ENCODE peak calls at places on chromosomes 5 and 9, in eight cellular contexts. N is AG04450; U is effector memory CD4-positive, alpha-beta T cell; J is mesendoderm; A is CD8-positive, alpha-beta memory T cell; G is heart left ventricle; L is ovary; E is HFF-Myc. W is an unnamed sample.

GRCh38 chr5:1952021-1952420 is 69.3 kb upstream of the IRX4 start:
- DNase-seq in L (no peak), N (no peak), A (no peak), U (no peak), J (no peak), E (no peak), G (no peak), W (no peak)

GRCh38 chr5:79512692-79513518 is 1.0 kb downstream of the HOMER1 start:
- DNase-seq in N (no peak), U (no peak), G (peak), A (no peak), J (peak), L (no peak), E (no peak), W (peak)

GRCh38 chr9:114370251-114370984 is 17.4 kb downstream of the AKNA start:
- DNase-seq in G (no peak), U (no peak), L (no peak), A (no peak), E (no peak), J (peak), N (no peak), W (peak)

GRCh38 chr5:96288845-96289185 is 144.2 kb downstream of the PCSK1 start:
- DNase-seq in G (no peak), L (no peak), E (no peak), N (no peak), J (no peak), U (no peak), A (no peak), W (no peak)

GRCh38 chr9:124708070-124708469 is 63.0 kb downstream of the NR6A1 start:
- DNase-seq in L (no peak), J (no peak), N (no peak), E (no peak), G (no peak), U (no peak), A (no peak), W (no peak)

GRCh38 chr5:65186646-65187227 is 295.0 kb downstream of the ADAMTS6 start:
- DNase-seq in J (no peak), N (no peak), L (no peak), U (no peak), E (no peak), A (no peak), G (no peak), W (no peak)

GRCh38 chr5:159467666-159468065 is 137.4 kb upstream of the IL12B start:
- DNase-seq in U (no peak), J (no peak), N (no peak), E (no peak), L (no peak), A (no peak), G (no peak), W (no peak)

GRCh38 chr5:2475902-2476301 is 275.6 kb downstream of the IRX2 start:
- DNase-seq in N (no peak), E (no peak), L (no peak), J (peak), G (no peak), U (no peak), A (no peak), W (peak)

GRCh38 chr9:131095666-131096489 is 453 bp upstream of the AIF1L start:
- DNase-seq in E (no peak), A (no peak), L (no peak), J (peak), N (no peak), U (no peak), G (peak), W (peak)

GRCh38 chr5:113204525-113205161 is 228.0 kb downstream of the DCP2 start:
- DNase-seq in A (no peak), L (peak), J (peak), G (peak), E (no peak), N (no peak), U (no peak), W (no peak)

GRCh38 chr5:66406761-66407289 is 189.4 kb upstream of the MAST4 start:
- DNase-seq in U (no peak), E (no peak), G (no peak), L (no peak), A (no peak), J (peak), N (no peak), W (no peak)

GRCh38 chr5:122458278-122458872 is 146.3 kb downstream of the SNCAIP start:
- DNase-seq in U (no peak), E (no peak), N (no peak), A (no peak), G (no peak), J (peak), L (no peak), W (no peak)

GRCh38 chr9:70415476-70415875 is 1.0 kb upstream of the KLF9 start:
- DNase-seq in E (no peak), U (no peak), A (no peak), J (no peak), G (no peak), L (no peak), N (no peak), W (no peak)

GRCh38 chr5:174601937-174602336 is 122.4 kb upstream of the MSX2 start:
- DNase-seq in A (no peak), N (no peak), E (no peak), J (peak), G (no peak), U (no peak), L (no peak), W (no peak)

GRCh38 chr5:109161914-109162683 is 247.7 kb downstream of the PJA2 start:
- DNase-seq in E (no peak), L (no peak), N (no peak), J (no peak), G (no peak), U (no peak), A (no peak), W (no peak)

GRCh38 chr9:2281031-2281802 is 266.1 kb downstream of the SMARCA2 start:
- DNase-seq in A (no peak), N (no peak), L (no peak), G (no peak), J (peak), E (no peak), U (no peak), W (peak)

GRCh38 chr9:128733256-128733655 is 9.3 kb upstream of the ZDHHC12 start:
- DNase-seq in E (peak), U (no peak), A (no peak), L (peak), N (peak), J (peak), G (peak), W (peak)

GRCh38 chr9:78235296-78235770 is 542 bp upstream of the CEP78 start:
- DNase-seq in N (no peak), U (no peak), E (no peak), L (no peak), J (no peak), G (no peak), A (no peak), W (peak)

GRCh38 chr9:127133739-127134167 is 11.3 kb upstream of the ANGPTL2 start:
- DNase-seq in L (peak), N (peak), J (peak), G (peak), E (no peak), A (no peak), U (no peak), W (peak)

GRCh38 chr5:90983148-90983547 is 400.0 kb downstream of the ARRDC3 start:
- DNase-seq in E (no peak), U (no peak), J (no peak), L (no peak), N (no peak), G (no peak), A (no peak), W (no peak)

GRCh38 chr9:21455320-21455719 is 15.1 kb downstream of the IFNA1 start:
- DNase-seq in E (no peak), J (peak), L (no peak), U (no peak), A (no peak), G (no peak), N (no peak), W (peak)

GRCh38 chr9:99309540-99309939 is 87.5 kb downstream of the SEC61B start:
- DNase-seq in J (no peak), U (no peak), E (no peak), N (no peak), G (no peak), A (no peak), L (no peak), W (no peak)

GRCh38 chr5:7976411-7977190 is 107.7 kb downstream of the MTRR start:
- DNase-seq in L (no peak), A (no peak), J (no peak), G (no peak), U (no peak), E (no peak), N (no peak), W (no peak)

GRCh38 chr5:164119806-164120440 is 614.5 kb downstream of the MAT2B start:
- DNase-seq in G (no peak), A (no peak), L (no peak), E (peak), J (peak), N (peak), U (no peak), W (peak)

GRCh38 chr5:67659288-67659687 is 462.7 kb upstream of the CD180 start:
- DNase-seq in G (no peak), A (no peak), E (no peak), U (no peak), L (no peak), J (no peak), N (no peak), W (no peak)

GRCh38 chr5:757346-757930 is 27.1 kb downstream of the ZDHHC11B start:
- DNase-seq in A (no peak), E (no peak), L (no peak), U (no peak), N (no peak), J (no peak), G (no peak), W (peak)

GRCh38 chr5:55521903-55522302 is 12.9 kb downstream of the PLPP1 start:
- DNase-seq in L (no peak), A (no peak), N (no peak), G (no peak), J (no peak), E (no peak), U (no peak), W (no peak)

GRCh38 chr9:108166509-108166908 is 676.9 kb upstream of the KLF4 start:
- DNase-seq in G (no peak), N (no peak), L (no peak), U (no peak), E (no peak), A (no peak), J (no peak), W (no peak)

GRCh38 chr5:10337986-10338385 is 15.5 kb upstream of the MARCHF6 start:
- DNase-seq in G (no peak), N (no peak), J (no peak), E (no peak), A (no peak), L (no peak), U (no peak), W (no peak)

GRCh38 chr9:133006731-133007352 is 24.0 kb upstream of the GTF3C5 start:
- DNase-seq in G (no peak), L (no peak), A (no peak), E (no peak), U (no peak), N (no peak), J (no peak), W (no peak)

GRCh38 chr5:181159286-181160143 is 12.1 kb downstream of the OR2V2 start:
- DNase-seq in A (peak), J (peak), L (peak), E (no peak), U (peak), G (peak), N (peak), W (peak)

GRCh38 chr9:121707477-121708424 is 56.3 kb downstream of the DAB2IP start:
- DNase-seq in L (no peak), N (no peak), U (no peak), E (no peak), J (no peak), G (no peak), A (no peak), W (no peak)

GRCh38 chr5:124524552-124525232 is 221.7 kb downstream of the ZNF608 start:
- DNase-seq in A (no peak), N (no peak), J (peak), L (no peak), E (no peak), U (no peak), G (no peak), W (no peak)

GRCh38 chr5:149824851-149825250 is 94.7 kb downstream of the PPARGC1B start:
- DNase-seq in N (no peak), E (no peak), J (no peak), A (no peak), L (peak), U (no peak), G (peak), W (no peak)

GRCh38 chr9:132074736-132075135 is 4.9 kb downstream of the MED27 start:
- DNase-seq in A (no peak), U (no peak), G (no peak), L (no peak), N (no peak), J (no peak), E (no peak), W (no peak)

GRCh38 chr5:55071413-55071812 is 31.0 kb upstream of the GZMA start:
- DNase-seq in G (no peak), J (peak), E (no peak), A (no peak), N (no peak), U (no peak), L (no peak), W (peak)

GRCh38 chr9:90724112-90724511 is 77.5 kb upstream of the SYK start:
- DNase-seq in E (no peak), J (no peak), A (no peak), L (no peak), N (no peak), G (no peak), U (no peak), W (no peak)

GRCh38 chr9:97501177-97501971 is at the start of gene TMOD1:
- DNase-seq in G (peak), A (peak), L (peak), E (no peak), J (peak), U (peak), N (no peak), W (peak)

GRCh38 chr5:96293966-96294886 is 138.8 kb downstream of the PCSK1 start:
- DNase-seq in J (no peak), G (no peak), N (no peak), A (no peak), E (no peak), L (no peak), U (no peak), W (no peak)

GRCh38 chr5:155311721-155312120 is 298.2 kb downstream of the KIF4B start:
- DNase-seq in E (no peak), A (no peak), L (no peak), J (no peak), N (no peak), G (no peak), U (no peak), W (no peak)

GRCh38 chr9:69173497-69173890 is 583 bp upstream of the TJP2 start:
- DNase-seq in G (no peak), J (no peak), E (no peak), N (no peak), A (no peak), U (no peak), L (no peak), W (no peak)

GRCh38 chr9:69172895-69173294 is 1.2 kb upstream of the TJP2 start:
- DNase-seq in E (no peak), L (no peak), A (no peak), U (no peak), N (no peak), J (no peak), G (no peak), W (no peak)

GRCh38 chr9:69174645-69175487 is 789 bp downstream of the TJP2 start:
- DNase-seq in N (peak), J (peak), U (peak), L (peak), E (peak), G (peak), A (no peak), W (peak)

GRCh38 chr9:69175488-69175872 is 1.4 kb downstream of the TJP2 start:
- DNase-seq in J (no peak), G (no peak), N (no peak), E (no peak), L (no peak), U (no peak), A (no peak), W (no peak)

DNA sequence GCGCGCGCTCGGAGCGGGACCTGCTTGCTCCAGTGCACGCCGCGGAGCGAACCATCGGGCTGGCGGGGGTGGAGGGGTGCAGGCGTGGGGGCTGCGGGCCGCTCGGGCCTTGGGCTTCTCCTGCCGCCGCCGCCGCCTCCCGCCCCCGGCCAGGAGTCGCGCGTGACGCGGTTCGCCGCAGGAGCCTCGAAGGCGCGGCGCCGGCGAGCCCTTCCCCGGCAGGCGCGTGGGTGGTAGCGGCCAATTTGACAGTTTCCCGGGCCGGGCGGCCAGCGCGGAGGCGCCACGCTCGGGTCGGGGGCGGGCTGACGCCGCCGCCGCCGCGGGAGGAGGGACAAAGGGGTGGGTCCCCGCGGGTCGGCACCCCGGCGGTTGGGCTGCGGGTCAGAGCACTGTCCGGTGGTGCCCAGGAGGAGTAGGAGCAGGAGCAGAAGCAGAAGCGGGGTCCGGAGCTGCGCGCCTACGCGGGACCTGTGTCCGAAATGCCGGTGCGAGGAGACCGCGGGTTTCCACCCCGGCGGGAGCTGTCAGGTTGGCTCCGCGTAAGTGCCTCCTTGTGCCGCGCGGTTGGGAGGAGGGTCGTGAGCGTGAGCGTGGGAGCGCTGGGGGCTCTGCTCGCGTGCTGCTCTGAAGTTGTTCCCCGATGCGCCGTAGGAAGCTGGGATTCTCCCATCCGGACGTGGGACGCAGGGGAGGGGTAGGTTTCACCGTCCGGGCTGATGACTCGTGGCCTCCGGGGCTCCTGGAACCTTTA is at the start of gene TJP2:
- DNase-seq in G (peak), L (peak), E (no peak), J (peak), N (no peak), U (peak), A (peak), W (peak)
- H3K4me3 ChIP-seq in G (peak), L (peak), E (peak), J (peak), N (peak), U (peak), A (peak), W (peak)

DNA sequence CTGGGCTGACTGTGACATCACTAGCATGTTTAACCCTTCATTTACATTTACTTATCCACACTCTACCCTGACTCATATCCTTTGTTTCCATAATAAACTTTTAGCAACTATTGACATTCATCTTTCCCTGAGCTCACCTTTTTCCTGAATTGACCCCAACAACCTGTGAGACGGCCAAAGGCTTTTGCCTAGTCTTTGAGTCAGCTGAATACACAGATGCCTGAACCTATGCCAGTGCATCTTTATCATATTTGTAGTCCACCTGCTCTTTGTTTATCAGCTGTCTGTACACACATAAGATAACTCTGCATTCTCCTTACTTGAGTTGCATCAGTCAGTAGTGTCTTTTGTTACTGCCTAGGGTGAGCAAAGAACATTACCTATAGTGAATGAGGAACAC is 128.5 kb upstream of the HMHB1 start:
- DNase-seq in N (no peak), J (no peak), E (no peak), G (no peak), L (no peak), A (no peak), U (no peak), W (no peak)
- H3K4me3 ChIP-seq in N (no peak), J (no peak), E (no peak), G (no peak), L (no peak), A (no peak), U (no peak), W (no peak)

GRCh38 chr9:93203713-93204469 is 20.0 kb downstream of the WNK2 start:
- DNase-seq in U (no peak), J (no peak), N (no peak), G (peak), A (no peak), E (no peak), L (no peak), W (no peak)
- H3K4me3 ChIP-seq in U (no peak), J (no peak), N (no peak), G (no peak), A (no peak), E (no peak), L (no peak), W (no peak)

DNA sequence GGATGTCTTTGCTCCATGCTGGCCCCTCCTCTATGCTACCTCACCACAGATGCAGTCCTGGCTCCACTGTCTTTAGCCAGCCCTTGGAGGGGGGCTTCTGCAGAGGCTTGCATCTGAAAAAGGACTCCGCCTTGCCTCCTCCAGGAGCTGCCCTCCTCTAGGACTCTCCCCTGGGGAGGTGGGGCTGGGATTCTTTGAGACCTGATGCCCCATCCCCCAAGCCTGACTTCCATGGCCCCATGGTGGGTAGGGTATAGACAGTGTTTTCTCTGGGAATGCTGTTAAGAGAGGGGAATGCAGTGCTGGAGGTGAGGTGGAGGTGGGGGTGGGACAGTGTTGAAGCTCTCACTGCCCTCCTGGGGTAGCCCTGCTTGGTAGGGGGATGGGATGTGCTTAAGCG is 14.3 kb downstream of the JADE2 start:
- DNase-seq in U (no peak), N (no peak), J (peak), L (no peak), E (no peak), G (no peak), A (no peak), W (peak)
- H3K4me3 ChIP-seq in U (no peak), N (no peak), J (no peak), L (no peak), E (no peak), G (no peak), A (no peak), W (no peak)

DNA sequence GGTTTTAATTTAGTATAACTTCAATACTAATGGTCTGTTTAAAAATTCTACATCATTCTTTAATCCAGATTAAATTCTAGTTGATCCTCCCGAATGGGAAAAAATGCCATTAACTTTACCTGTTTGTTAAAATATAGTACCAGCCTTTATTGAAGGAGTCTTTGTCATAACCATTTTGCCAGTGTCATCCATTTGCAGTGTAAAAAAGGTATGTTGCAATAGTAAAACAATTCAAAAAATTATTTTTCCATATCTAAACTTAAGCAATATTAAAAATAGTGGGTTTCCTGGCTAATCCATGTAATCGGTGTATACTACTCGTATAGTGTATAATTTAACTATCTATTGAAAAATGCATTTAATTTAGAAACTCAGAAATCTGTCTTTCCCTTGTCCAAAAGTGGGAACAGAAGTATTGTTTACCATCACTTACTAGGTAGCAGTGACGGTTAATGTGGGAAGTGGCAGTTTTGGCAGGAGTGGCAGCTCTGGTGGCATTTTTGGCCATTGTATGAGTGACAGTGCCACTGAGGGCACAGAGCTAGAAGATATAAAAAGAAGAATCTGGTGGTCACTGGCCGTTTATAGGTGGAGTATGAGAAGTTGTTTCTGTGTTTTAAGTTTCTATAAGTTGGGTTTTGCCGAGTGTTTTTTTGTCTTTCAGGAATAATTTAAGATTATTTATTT is 1.9 kb downstream of the AP3S1 start:
- DNase-seq in J (no peak), L (no peak), U (no peak), E (no peak), N (no peak), G (no peak), A (no peak), W (no peak)
- H3K4me3 ChIP-seq in J (no peak), L (peak), U (no peak), E (peak), N (peak), G (peak), A (no peak), W (no peak)

GRCh38 chr9:111036068-111036789 is 2.0 kb downstream of the LPAR1 start:
- DNase-seq in L (peak), N (no peak), U (no peak), E (no peak), A (no peak), G (peak), J (peak), W (peak)
- H3K4me3 ChIP-seq in L (peak), N (peak), U (no peak), E (peak), A (no peak), G (peak), J (no peak), W (peak)

W was measured in H7.